ENCODE peak calls at places on chromosome 14, in eight cellular contexts. D is CD14-positive monocyte, U is tibial artery, V is Ammon's horn, H is GM23248, Q is NAMALWA, Z is GM12892, E is adrenal gland. B is an unnamed sample.

GRCh38 chr14:67576216-67576615 is 23.9 kb downstream of the PIGH start:
- DNase-seq in D (no peak), U (peak), V (no peak), H (no peak), Q (no peak), Z (no peak), E (no peak), B (no peak)

GRCh38 chr14:22996823-22997301 is 13.1 kb downstream of the C14orf93 start:
- DNase-seq in D (no peak), U (no peak), V (no peak), H (no peak), Q (no peak), Z (no peak), E (no peak), B (no peak)

GRCh38 chr14:103716091-103716801 is 636 bp downstream of the ZFYVE21 start:
- DNase-seq in D (no peak), U (no peak), V (no peak), H (peak), Q (no peak), Z (peak), E (no peak), B (no peak)

GRCh38 chr14:100816286-100816949 is 9.5 kb upstream of the MEG3 start:
- DNase-seq in D (no peak), U (no peak), V (no peak), H (no peak), Q (no peak), Z (no peak), E (no peak), B (no peak)

GRCh38 chr14:80231732-80232131 is 20.4 kb upstream of the DIO2 start:
- DNase-seq in D (no peak), U (no peak), V (no peak), H (no peak), Q (no peak), Z (no peak), E (no peak), B (no peak)

GRCh38 chr14:31326111-31326510 is 94.2 kb downstream of the HEATR5A start:
- DNase-seq in D (no peak), U (no peak), V (no peak), H (peak), Q (peak), Z (no peak), E (no peak), B (no peak)

GRCh38 chr14:104441275-104442106 is 138.1 kb upstream of the C14orf180 start:
- DNase-seq in D (peak), U (peak), V (no peak), H (no peak), Q (no peak), Z (no peak), E (no peak), B (no peak)

GRCh38 chr14:33754264-33754663 is 196.6 kb downstream of the EGLN3 start:
- DNase-seq in D (no peak), U (no peak), V (no peak), H (peak), Q (no peak), Z (no peak), E (no peak), B (no peak)

GRCh38 chr14:99549684-99550083 is 54.3 kb downstream of the CCDC85C start:
- DNase-seq in D (no peak), U (no peak), V (no peak), H (peak), Q (no peak), Z (no peak), E (no peak), B (no peak)

GRCh38 chr14:91315844-91316267 is 71.4 kb upstream of the GPR68 start:
- DNase-seq in D (peak), U (no peak), V (no peak), H (no peak), Q (peak), Z (peak), E (no peak), B (peak)

GRCh38 chr14:30443368-30444007 is 115.5 kb upstream of the G2E3 start:
- DNase-seq in D (no peak), U (no peak), V (peak), H (peak), Q (peak), Z (no peak), E (no peak), B (no peak)